ENCODE peak calls at places on chromosomes 13 and 19, in five cellular contexts. N is non-pigmented ciliary epithelial cell; I is NCI-H1105; G is stimulated activated CD4-positive, alpha-beta T cell treated with anti-CD3 and anti-CD28 coated beads, TNF-alpha, amount 100 ng/mL, for 1 hour; Z is sciatic nerve. L is an unnamed sample.

GRCh38 chr13:51959773-51960172 is 51.5 kb downstream of the ATP7B start:
- DNase-seq in N (no peak), I (no peak), G (no peak), Z (no peak), L (no peak)

GRCh38 chr13:107322228-107322627 is 754.3 kb upstream of the ARGLU1 start:
- DNase-seq in N (no peak), I (no peak), G (no peak), Z (no peak), L (no peak)

GRCh38 chr19:9906475-9907087 is 29.7 kb downstream of the OLFM2 start:
- DNase-seq in N (no peak), I (no peak), G (no peak), Z (no peak), L (no peak)

GRCh38 chr19:42662714-42663113 is 68.0 kb upstream of the CEACAM8 start:
- DNase-seq in N (no peak), I (no peak), G (no peak), Z (no peak), L (no peak)

GRCh38 chr19:1911995-1912394 is 6.8 kb downstream of the ADAT3 start:
- DNase-seq in N (no peak), I (no peak), G (no peak), Z (no peak), L (no peak)

GRCh38 chr13:42009057-42009456 is 39.4 kb upstream of the DGKH start:
- DNase-seq in N (no peak), I (no peak), G (no peak), Z (no peak), L (no peak)

GRCh38 chr19:4064551-4065260 is 2.0 kb downstream of the ZBTB7A start:
- DNase-seq in N (no peak), I (no peak), G (no peak), Z (peak), L (peak)

GRCh38 chr19:54209748-54210494 is 9.3 kb downstream of the RPS9 start:
- DNase-seq in N (peak), I (peak), G (no peak), Z (peak), L (peak)

GRCh38 chr19:51794865-51795490 is at the start of gene FPR3:
- DNase-seq in N (no peak), I (no peak), G (no peak), Z (no peak), L (no peak)

GRCh38 chr19:43639507-43640423 is at the start of gene CADM4:
- DNase-seq in N (no peak), I (peak), G (peak), Z (peak), L (peak)

GRCh38 chr19:19280561-19280960 is 7.5 kb upstream of the TM6SF2 start:
- DNase-seq in N (no peak), I (no peak), G (no peak), Z (no peak), L (no peak)

L was measured in upper lobe of right lung.